ENCODE peak calls at places on chromosomes 6 and 20, in five cellular contexts. M is H7, T is pancreas, L is endodermal cell, R is GM23338. P is an unnamed sample. For H3K27me3, the result is how much of the 10 kb centered on the place peaks cover.

GRCh38 chr20:35006531-35006971 is 50.9 kb downstream of the MYH7B start:
- DNase-seq in M (peak), T (peak), L (no peak), R (no peak), P (no peak)

GRCh38 chr6:138465007-138465645 is 34.2 kb downstream of the NHSL1 start:
- DNase-seq in M (no peak), T (no peak), L (no peak), R (peak), P (no peak)

GRCh38 chr6:151763938-151764680 is 43.4 kb upstream of the ESR1 start:
- DNase-seq in M (peak), T (peak), L (peak), R (peak), P (no peak)

GRCh38 chr6:46996860-46997641 is 45.1 kb downstream of the ADGRF1 start:
- DNase-seq in M (no peak), T (no peak), L (peak), R (no peak), P (no peak)

GRCh38 chr6:131643855-131644460 is 6.9 kb downstream of the ENPP3 start:
- DNase-seq in M (no peak), T (no peak), L (no peak), R (no peak), P (no peak)

GRCh38 chr6:148199584-148199983 is 143.1 kb upstream of the SASH1 start:
- DNase-seq in M (no peak), T (no peak), L (no peak), R (no peak), P (no peak)

GRCh38 chr6:153167026-153167891 is 36.2 kb upstream of the RGS17 start:
- DNase-seq in M (no peak), T (no peak), L (no peak), R (no peak), P (no peak)

GRCh38 chr6:166999845-167000253 is 652 bp downstream of the CEP43 start:
- DNase-seq in M (no peak), T (no peak), L (no peak), R (peak), P (no peak)

GRCh38 chr6:70520575-70520974 is 46.2 kb upstream of the SDHAF4 start:
- DNase-seq in M (peak), T (no peak), L (no peak), R (no peak), P (peak)

GRCh38 chr6:7390218-7390878 is 740 bp downstream of the RIOK1 start:
- DNase-seq in M (no peak), T (no peak), L (no peak), R (no peak), P (peak)

GRCh38 chr20:57392512-57393271 is 1.5 kb downstream of the RBM38 start:
- DNase-seq in M (peak), T (peak), L (no peak), R (no peak), P (peak)

GRCh38 chr20:4152696-4153235 is 137.4 kb upstream of the RNF24 start:
- DNase-seq in M (no peak), T (no peak), L (no peak), R (no peak), P (no peak)

GRCh38 chr6:36327226-36328009 is 9.3 kb downstream of the BNIP5 start:
- DNase-seq in M (peak), T (no peak), L (peak), R (peak), P (no peak)

GRCh38 chr6:123489589-123489988 is 147.2 kb downstream of the TRDN start:
- DNase-seq in M (no peak), T (no peak), L (no peak), R (no peak), P (no peak)

GRCh38 chr20:9928955-9929354 is 90.1 kb upstream of the PAK5 start:
- DNase-seq in M (no peak), T (no peak), L (no peak), R (no peak), P (no peak)

GRCh38 chr6:79146426-79146825 is 68.4 kb upstream of the PHIP start:
- DNase-seq in M (no peak), T (no peak), L (no peak), R (no peak), P (no peak)

GRCh38 chr6:83303426-83303825 is 110.3 kb downstream of the RWDD2A start:
- DNase-seq in M (no peak), T (no peak), L (no peak), R (no peak), P (no peak)

GRCh38 chr6:111173946-111174345 is 86.6 kb downstream of the SLC16A10 start:
- DNase-seq in M (no peak), T (no peak), L (no peak), R (peak), P (no peak)

GRCh38 chr6:157605484-157605883 is 217.6 kb upstream of the SNX9 start:
- DNase-seq in M (no peak), T (no peak), L (peak), R (no peak), P (no peak)

GRCh38 chr6:101722991-101723579 is 329.6 kb downstream of the GRIK2 start:
- DNase-seq in M (no peak), T (no peak), L (no peak), R (no peak), P (no peak)

GRCh38 chr20:54643761-54644160 is 168.4 kb downstream of the DOK5 start:
- DNase-seq in M (no peak), T (no peak), L (no peak), R (no peak), P (no peak)

GRCh38 chr20:10074513-10074912 is 39.7 kb downstream of the ANKEF1 start:
- DNase-seq in M (no peak), T (no peak), L (no peak), R (no peak), P (no peak)

GRCh38 chr6:43216200-43216599 is 13.1 kb downstream of the DNPH1 start:
- DNase-seq in M (peak), T (no peak), L (no peak), R (no peak), P (no peak)

GRCh38 chr6:143950874-143951273 is 57.2 kb downstream of the PLAGL1 start:
- DNase-seq in M (no peak), T (no peak), L (no peak), R (no peak), P (no peak)

GRCh38 chr20:32535953-32536823 is 48.9 kb downstream of the NOL4L start:
- DNase-seq in M (peak), T (peak), L (peak), R (peak), P (peak)

GRCh38 chr6:106143582-106144139 is 57.5 kb downstream of the PRDM1 start:
- DNase-seq in M (no peak), T (no peak), L (no peak), R (no peak), P (no peak)

GRCh38 chr20:23425129-23425528 is 3.8 kb upstream of the NAPB start:
- DNase-seq in M (no peak), T (no peak), L (no peak), R (no peak), P (no peak)

GRCh38 chr20:61857414-61857775 is 208.3 kb downstream of the TAF4 start:
- DNase-seq in M (no peak), T (peak), L (no peak), R (no peak), P (no peak)

GRCh38 chr6:169252805-169253189 is 849 bp downstream of the THBS2 start:
- DNase-seq in M (peak), T (no peak), L (peak), R (peak), P (no peak)

GRCh38 chr20:46967647-46968046 is 73.0 kb downstream of the EYA2 start:
- DNase-seq in M (no peak), T (no peak), L (peak), R (no peak), P (no peak)

GRCh38 chr20:46974669-46975434 is 80.2 kb downstream of the EYA2 start:
- DNase-seq in M (no peak), T (no peak), L (no peak), R (no peak), P (no peak)

GRCh38 chr20:46975976-46976375 is 81.3 kb downstream of the EYA2 start:
- DNase-seq in M (no peak), T (no peak), L (no peak), R (no peak), P (no peak)

GRCh38 chr20:46973801-46974200 is 79.2 kb downstream of the EYA2 start:
- DNase-seq in M (no peak), T (no peak), L (no peak), R (no peak), P (no peak)

DNA sequence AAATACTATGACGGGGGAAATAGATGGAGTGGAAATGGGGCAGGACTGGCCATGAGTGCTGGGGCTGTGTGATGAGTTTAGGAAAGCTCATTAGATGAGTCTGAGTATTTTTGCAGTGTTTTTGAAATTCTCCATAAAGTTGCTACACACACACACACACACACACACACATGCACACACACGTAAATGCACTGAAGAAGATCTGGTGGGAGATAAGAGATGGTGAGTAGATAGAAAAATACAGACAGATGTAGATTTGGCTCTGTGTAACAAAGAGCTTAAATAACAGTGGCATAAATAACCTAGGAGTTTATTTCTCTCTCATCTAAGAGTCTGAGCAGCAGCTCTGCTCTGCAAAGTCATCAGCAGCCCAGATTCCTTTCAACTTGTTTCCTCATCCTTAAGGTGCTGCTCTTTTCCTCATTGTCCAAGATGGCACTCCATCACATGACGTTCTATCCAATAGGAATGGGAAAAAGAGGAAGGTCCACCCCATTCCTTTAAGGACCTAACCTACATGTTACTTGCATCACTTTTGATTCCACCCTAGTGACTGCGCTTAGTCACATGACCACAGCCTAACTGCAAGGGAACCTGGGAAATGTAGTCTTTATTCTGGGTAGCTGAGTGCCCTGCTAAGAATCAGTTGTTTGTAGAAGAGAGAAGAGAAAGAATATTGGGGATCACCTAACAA is 76.4 kb downstream of the EYA2 start:
- DNase-seq in M (peak), T (no peak), L (peak), R (peak), P (no peak)
- H3K4me3 ChIP-seq in M (no peak), T (no peak), L (peak), R (no peak), P (no peak)

GRCh38 chr6:1404066-1404712 is 14.8 kb downstream of the FOXF2 start:
- DNase-seq in M (no peak), T (no peak), L (no peak), R (no peak), P (no peak)

GRCh38 chr6:1404713-1405098 is 15.3 kb downstream of the FOXF2 start:
- DNase-seq in M (no peak), T (no peak), L (no peak), R (no peak), P (no peak)

GRCh38 chr6:1402369-1402768 is 13.0 kb downstream of the FOXF2 start:
- DNase-seq in M (no peak), T (no peak), L (no peak), R (no peak), P (no peak)

GRCh38 chr6:1405221-1405620 is 15.8 kb downstream of the FOXF2 start:
- DNase-seq in M (peak), T (no peak), L (no peak), R (no peak), P (no peak)

GRCh38 chr6:1402868-1403267 is 13.5 kb downstream of the FOXF2 start:
- DNase-seq in M (no peak), T (no peak), L (no peak), R (no peak), P (no peak)
- H3K27me3 ChIP-seq in M (under half), T (under half), L (under half), R (under half), P (under half)

DNA sequence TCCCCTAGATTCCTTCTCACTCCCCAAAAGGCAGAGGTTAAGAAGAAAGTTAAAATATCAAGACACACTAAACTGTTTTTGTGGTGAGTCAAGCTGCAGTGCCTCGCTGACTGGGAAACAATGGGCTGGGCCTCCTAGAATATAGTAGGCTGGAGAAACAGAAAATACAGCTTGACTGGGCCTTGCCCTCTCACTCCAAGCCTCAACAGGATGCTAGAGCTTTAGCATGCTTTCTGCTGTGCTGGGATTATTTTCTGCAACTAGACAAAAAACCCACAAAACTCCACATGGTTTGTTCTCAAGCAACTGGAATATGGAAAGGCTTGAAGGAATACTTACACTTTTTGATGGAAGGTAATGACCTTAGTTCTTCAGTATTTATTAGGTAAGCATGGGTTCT is 27.9 kb downstream of the FOXO3 start:
- DNase-seq in M (no peak), T (no peak), L (peak), R (peak), P (no peak)
- H3K4me3 ChIP-seq in M (no peak), T (no peak), L (no peak), R (no peak), P (no peak)

GRCh38 chr6:118591897-118592296 is 43.8 kb downstream of the PLN start:
- DNase-seq in M (no peak), T (no peak), L (no peak), R (no peak), P (no peak)

GRCh38 chr6:118597636-118598035 is 49.5 kb downstream of the PLN start:
- DNase-seq in M (peak), T (no peak), L (no peak), R (peak), P (no peak)

GRCh38 chr6:118594877-118595276 is 46.8 kb downstream of the PLN start:
- DNase-seq in M (no peak), T (no peak), L (no peak), R (no peak), P (no peak)

GRCh38 chr6:118598324-118598723 is 50.2 kb downstream of the PLN start:
- DNase-seq in M (no peak), T (no peak), L (no peak), R (no peak), P (no peak)

DNA sequence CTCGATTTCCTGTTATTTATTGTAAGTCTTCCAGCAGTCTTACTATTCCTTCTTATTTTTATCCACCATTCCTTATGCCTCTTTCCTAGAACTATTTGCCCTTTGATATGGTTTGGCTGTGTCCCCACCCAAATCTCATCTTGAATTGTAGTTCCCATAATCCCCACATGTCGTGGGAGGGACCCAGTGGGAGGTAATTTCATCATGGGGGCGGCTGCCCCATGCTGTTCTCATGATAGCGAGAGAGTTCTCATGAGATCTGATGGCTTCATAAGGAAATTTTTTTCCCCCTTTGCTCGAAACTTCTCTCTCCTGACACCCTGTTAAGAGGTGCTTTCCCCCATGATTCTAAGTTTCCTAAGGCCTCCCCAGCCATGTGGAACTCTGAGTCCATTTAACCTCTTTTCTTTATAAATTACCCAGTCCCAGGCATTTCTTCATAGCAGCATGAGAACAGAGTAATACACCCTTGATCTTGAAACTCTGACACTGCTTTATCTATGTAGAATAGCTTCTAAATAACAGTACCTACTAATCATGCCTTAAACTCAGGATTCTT is 48.8 kb downstream of the PLN start:
- DNase-seq in M (no peak), T (no peak), L (peak), R (no peak), P (no peak)
- H3K27me3 ChIP-seq in M (under half), T (under half), L (under half), R (under half), P (under half)

DNA sequence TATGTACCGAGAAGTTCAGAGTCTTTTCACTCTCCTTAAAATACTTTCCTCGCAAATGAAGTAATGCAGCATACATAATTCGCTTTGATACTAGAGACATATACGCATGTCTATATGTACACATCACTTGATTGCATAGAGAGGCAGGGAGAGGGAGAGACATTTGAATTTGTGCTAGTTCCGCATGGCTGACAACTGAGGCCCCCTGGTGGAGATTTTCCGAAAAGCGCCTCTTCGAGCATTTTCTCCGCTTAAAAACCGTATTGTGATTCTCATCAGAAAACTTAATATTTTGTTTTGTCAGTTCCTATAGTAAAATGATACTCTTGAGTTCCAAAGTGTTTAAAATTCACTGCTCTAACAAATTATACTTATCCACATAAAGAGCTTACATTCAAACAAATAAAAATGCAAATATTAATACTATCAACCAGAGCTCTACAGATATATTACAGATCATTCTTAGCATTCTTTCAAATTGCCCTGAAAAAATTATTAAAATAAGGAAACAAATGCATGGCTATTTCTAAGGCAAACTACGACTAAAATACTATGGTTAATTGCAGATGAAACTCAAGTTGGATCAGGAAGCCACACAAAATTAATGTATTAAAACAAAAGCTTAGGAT is 636 bp downstream of the MYLK4 start:
- DNase-seq in M (peak), T (no peak), L (peak), R (peak), P (peak)
- H3K4me3 ChIP-seq in M (no peak), T (no peak), L (no peak), R (no peak), P (no peak)

DNA sequence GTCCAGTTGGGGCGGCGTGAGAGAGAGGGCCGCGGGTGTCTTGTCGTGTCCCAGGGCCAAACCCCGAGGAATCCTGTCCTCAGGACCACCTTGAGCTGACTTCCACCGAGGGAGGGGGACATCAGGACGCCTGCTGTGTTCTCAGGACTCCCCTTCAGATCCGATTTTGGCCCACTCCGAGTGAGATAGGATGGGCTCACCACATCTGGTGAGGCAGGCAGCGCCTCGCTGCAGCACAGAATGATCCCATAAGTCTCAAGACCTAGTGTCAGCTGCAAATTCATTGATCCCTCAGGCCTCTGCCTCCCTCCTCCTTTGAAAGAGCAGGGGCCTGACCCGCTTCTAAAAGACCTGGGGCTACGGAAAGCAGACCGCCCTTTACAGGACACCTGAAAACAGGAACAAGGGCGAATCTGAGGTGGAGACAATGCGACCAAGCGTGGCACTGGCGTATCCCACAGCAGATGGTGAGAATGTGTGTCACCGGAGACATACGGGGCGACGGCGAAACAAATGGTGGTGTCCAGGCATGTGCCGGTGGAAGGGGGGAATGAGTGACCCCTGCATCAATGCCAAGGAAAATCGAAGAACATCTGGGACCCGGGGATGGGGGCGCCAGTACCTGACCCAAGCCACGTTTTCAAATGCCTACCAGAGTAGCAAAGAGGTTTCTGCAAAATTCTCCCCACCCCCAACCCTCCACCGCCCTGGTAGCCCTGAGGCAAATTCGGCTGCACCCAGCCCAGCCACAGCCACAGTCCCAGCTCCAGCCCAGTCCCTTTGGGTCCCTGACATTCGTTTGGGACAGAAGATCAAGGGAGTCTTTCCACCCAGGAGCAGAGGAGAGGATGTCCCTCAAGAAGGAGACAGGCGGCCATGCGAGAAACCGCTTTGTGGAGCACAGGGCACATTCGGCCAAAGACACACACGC is 162.1 kb upstream of the ZNF337 start:
- DNase-seq in M (peak), T (peak), L (no peak), R (no peak), P (no peak)
- H3K27me3 ChIP-seq in M (half or more), T (under half), L (under half), R (half or more), P (under half)

DNA sequence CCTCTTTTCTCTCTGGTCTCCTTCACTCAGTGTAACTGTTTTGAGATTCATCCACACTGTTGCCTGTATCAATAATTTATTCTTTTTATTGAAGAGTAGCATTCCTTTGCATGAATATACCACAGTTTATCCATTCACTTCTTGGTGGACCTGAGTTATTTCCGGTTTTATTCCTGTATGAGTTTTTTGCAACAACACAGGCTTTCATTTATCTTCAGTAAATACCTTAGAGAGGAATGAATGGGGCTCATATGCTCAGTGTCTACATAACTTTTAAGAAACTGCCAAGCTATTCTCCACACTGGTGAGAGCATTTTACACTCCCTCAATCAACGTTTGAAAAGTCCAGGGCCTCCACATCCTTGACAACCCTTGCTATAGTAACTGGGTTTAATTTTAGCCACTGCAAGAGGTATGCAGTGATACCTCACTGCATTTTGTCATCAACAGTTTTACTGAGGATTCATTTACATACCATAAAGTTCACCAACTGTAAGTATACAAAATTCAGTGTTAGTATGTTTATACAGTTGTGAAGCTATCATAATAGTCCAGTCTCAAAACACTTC is 154.6 kb downstream of the PDE10A start:
- DNase-seq in M (no peak), T (no peak), L (no peak), R (no peak), P (no peak)
- H3K4me3 ChIP-seq in M (no peak), T (no peak), L (no peak), R (no peak), P (no peak)